ENCODE peak calls at places on chromosomes 4 and X, in ten cellular contexts. Q is CD8-positive, alpha-beta memory T cell; F is HCT116; G is keratinocyte; N is PC-9; H is cardiac muscle cell; L is HepG2; D is lower lobe of right lung; Z is CD4-positive, alpha-beta memory T cell; C is GM12878. A is an unnamed sample.

GRCh38 chr4:105022811-105023667 is 123.6 kb upstream of the TET2 start:
- DNase-seq in L (no peak), D (peak; percentile 62), H (peak; percentile 89), Q (no peak), F (peak; percentile 4), C (no peak), G (peak; percentile 53), Z (no peak), N (no peak), A (no peak)

GRCh38 chr4:163911891-163912290 is 417.4 kb downstream of the TMA16 start:
- DNase-seq in D (no peak), H (no peak), Z (no peak), F (no peak), G (no peak), Q (no peak), L (no peak), C (no peak), N (no peak), A (no peak)

GRCh38 chr4:146274774-146275173 is 60.4 kb downstream of the REELD1 start:
- DNase-seq in L (no peak), N (no peak), F (no peak), D (no peak), G (no peak), C (no peak), H (no peak), Z (no peak), Q (no peak), A (no peak)

GRCh38 chr4:122968227-122968812 is 45.9 kb upstream of the NUDT6 start:
- DNase-seq in D (no peak), N (peak; percentile 55), C (no peak), Q (no peak), L (no peak), H (no peak), G (no peak), Z (no peak), F (no peak), A (no peak)

GRCh38 chr4:80239480-80239879 is 27.0 kb upstream of the FGF5 start:
- DNase-seq in N (no peak), G (no peak), C (no peak), D (no peak), Z (no peak), H (no peak), L (no peak), F (no peak), Q (no peak), A (no peak)

GRCh38 chr4:93317571-93317970 is 511.0 kb upstream of the ATOH1 start:
- DNase-seq in Q (no peak), G (no peak), N (no peak), F (no peak), Z (no peak), D (no peak), L (no peak), H (no peak), C (no peak), A (no peak)

GRCh38 chr4:26197018-26197779 is 123.6 kb upstream of the RBPJ start:
- DNase-seq in F (peak; percentile 98), C (peak; percentile 89), G (no peak), N (peak; percentile 96), H (peak; percentile 79), L (no peak), Z (peak; percentile 69), D (no peak), Q (peak; percentile 64), A (peak; percentile 41)

GRCh38 chrX:145773006-145773405 is 44.6 kb upstream of the SLITRK2 start:
- DNase-seq in D (no peak), Z (no peak), H (no peak), Q (no peak), C (no peak), F (no peak), G (no peak), L (no peak), N (no peak), A (no peak)

GRCh38 chr4:150229538-150229937 is 151.3 kb downstream of the DCLK2 start:
- DNase-seq in G (no peak), F (no peak), Z (no peak), H (peak; percentile 84), C (no peak), L (no peak), N (no peak), D (no peak), Q (no peak), A (no peak)
- H3K4me1 ChIP-seq in G (peaks cover 7% of the 10 kb centered on the region), F (no peaks in the 10 kb centered on the region), Z (no peaks in the 10 kb centered on the region), H (no peaks in the 10 kb centered on the region), C (no peaks in the 10 kb centered on the region), L (no peaks in the 10 kb centered on the region), N (no peaks in the 10 kb centered on the region), D (no peaks in the 10 kb centered on the region), Q (no peaks in the 10 kb centered on the region), A (no peaks in the 10 kb centered on the region)

GRCh38 chrX:47145408-47146120 is 543 bp downstream of the RBM10 start:
- DNase-seq in D (no peak), G (no peak), F (no peak), Q (no peak), N (no peak), L (no peak), C (no peak), Z (no peak), H (no peak), A (no peak)

GRCh38 chrX:47148946-47149345 is 3.9 kb downstream of the RBM10 start:
- DNase-seq in L (no peak), D (no peak), H (peak; percentile 15), N (no peak), F (no peak), Z (no peak), Q (no peak), C (no peak), G (no peak), A (no peak)

GRCh38 chrX:47144626-47145407 is at the start of the genes NDUFB11 and RBM10:
- DNase-seq in G (peak; percentile 50), Q (peak; percentile 91), L (peak; percentile 89), C (peak; percentile 76), F (peak; percentile 87), D (peak; percentile 96), H (peak; percentile 97), Z (peak; percentile 92), N (peak; percentile 78), A (peak; percentile 91)

GRCh38 chrX:47146121-47146935 is 1.3 kb downstream of the RBM10 start:
- DNase-seq in D (no peak), L (no peak), C (no peak), F (no peak), N (no peak), G (no peak), Q (no peak), H (no peak), Z (no peak), A (peak; percentile 64)

DNA sequence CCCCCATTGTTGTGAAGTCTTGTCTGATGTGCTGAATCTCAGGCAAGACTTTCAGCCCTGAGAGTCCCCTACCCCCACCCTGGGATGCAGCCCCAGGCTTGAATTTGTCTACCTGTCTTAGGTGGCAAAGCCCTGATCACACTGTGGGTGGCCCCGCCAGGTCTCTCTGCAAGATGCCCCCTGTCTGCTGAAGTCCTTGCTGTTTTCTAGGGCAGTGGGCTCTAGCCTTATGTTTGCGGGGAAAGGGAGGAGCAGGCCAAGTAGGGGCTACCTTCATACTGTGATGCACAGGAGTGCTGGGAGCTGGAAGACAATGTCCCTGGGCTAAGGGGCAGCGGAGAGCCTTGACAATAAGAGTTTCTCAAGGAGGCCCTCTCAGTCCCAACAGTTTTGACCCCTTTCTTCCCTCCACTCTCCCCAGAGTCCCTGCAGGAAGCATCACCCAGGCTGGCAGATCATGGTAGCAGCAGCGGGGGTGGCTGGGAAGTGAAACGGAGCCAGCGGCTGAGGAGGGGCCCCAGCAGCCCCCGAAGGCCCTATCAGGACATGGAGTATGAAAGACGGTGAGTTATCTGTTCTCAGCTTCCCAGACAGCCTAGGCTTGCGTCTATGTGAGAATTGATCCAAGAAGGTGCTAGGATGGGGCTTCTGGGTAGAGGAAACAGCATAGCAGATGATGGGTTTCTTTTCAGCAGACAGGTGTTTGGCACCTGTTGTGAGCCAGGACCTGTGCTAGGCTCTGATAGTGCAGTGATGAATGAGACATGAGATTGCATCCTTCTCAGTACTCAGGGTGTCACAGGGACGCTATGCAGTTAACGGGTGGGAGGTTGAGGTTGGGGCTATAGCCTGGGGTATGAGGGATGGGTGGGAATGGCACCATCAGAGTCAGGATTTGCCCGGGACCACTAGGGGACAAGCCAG is 2.2 kb downstream of the RBM10 start:
- DNase-seq in D (no peak), C (no peak), G (no peak), F (no peak), N (no peak), Z (no peak), L (no peak), H (no peak), Q (no peak), A (no peak)
- H3K27ac ChIP-seq in D (no peak overlapping the region), C (no peak overlapping the region), G (no peak overlapping the region), F (no peak overlapping the region), N (no peak overlapping the region), Z (no peak overlapping the region), L (no peak overlapping the region), H (no peak overlapping the region), Q (no peak overlapping the region), A (peak overlapping the region; percentile 10)

GRCh38 chr4:88037936-88038335 is 30.5 kb downstream of the PKD2 start:
- DNase-seq in N (no peak), G (no peak), H (no peak), D (no peak), Z (no peak), C (no peak), Q (no peak), L (no peak), F (no peak), A (no peak)

GRCh38 chr4:88040707-88041106 is 33.3 kb downstream of the PKD2 start:
- DNase-seq in G (no peak), Q (no peak), L (no peak), D (no peak), C (no peak), N (no peak), H (no peak), Z (no peak), F (no peak), A (no peak)

GRCh38 chr4:88043001-88043400 is 35.6 kb downstream of the PKD2 start:
- DNase-seq in C (no peak), G (no peak), D (no peak), L (no peak), H (peak; percentile 41), Q (no peak), Z (no peak), N (no peak), F (no peak), A (no peak)

GRCh38 chr4:88043586-88044340 is 36.3 kb downstream of the PKD2 start:
- DNase-seq in H (no peak), Q (no peak), L (no peak), D (no peak), C (no peak), F (no peak), N (no peak), Z (no peak), G (no peak), A (no peak)

GRCh38 chr4:88041626-88042025 is 34.2 kb downstream of the PKD2 start:
- DNase-seq in D (no peak), G (no peak), F (no peak), L (peak; percentile 27), C (no peak), H (no peak), N (no peak), Q (no peak), Z (no peak), A (peak; percentile 79)
- H3K36me3 ChIP-seq in D (peaks cover 96% of the 10 kb centered on the region), G (peaks cover 19% of the 10 kb centered on the region), F (peaks cover 19% of the 10 kb centered on the region), L (peaks cover 10% of the 10 kb centered on the region), C (no peaks in the 10 kb centered on the region), H (peaks cover 63% of the 10 kb centered on the region), N (peaks cover 5% of the 10 kb centered on the region), Q (peaks cover 12% of the 10 kb centered on the region), Z (peaks cover 6% of the 10 kb centered on the region), A (peaks cover 5% of the 10 kb centered on the region)

GRCh38 chr4:157996598-157996997 is 176.2 kb downstream of the GASK1B start:
- DNase-seq in Z (no peak), C (no peak), L (no peak), N (no peak), H (no peak), G (no peak), D (no peak), Q (no peak), F (no peak), A (peak; percentile 19)

GRCh38 chr4:158003212-158003611 is 169.6 kb downstream of the GASK1B start:
- DNase-seq in Z (no peak), N (no peak), C (no peak), Q (no peak), D (no peak), L (no peak), H (peak; percentile 61), G (no peak), F (no peak), A (no peak)

GRCh38 chr4:157997296-157997695 is 175.5 kb downstream of the GASK1B start:
- DNase-seq in L (peak; percentile 52), F (no peak), D (no peak), H (no peak), C (no peak), Q (no peak), N (no peak), G (no peak), Z (no peak), A (no peak)

GRCh38 chr4:158002203-158002602 is 170.6 kb downstream of the GASK1B start:
- DNase-seq in Q (no peak), L (no peak), G (no peak), C (no peak), F (no peak), N (no peak), Z (no peak), D (no peak), H (no peak), A (no peak)

GRCh38 chr4:157999723-158000122 is 173.1 kb downstream of the GASK1B start:
- DNase-seq in L (no peak), C (no peak), Q (no peak), H (no peak), Z (no peak), F (no peak), D (no peak), G (no peak), N (no peak), A (no peak)
- H3K4me1 ChIP-seq in L (peaks cover 60% of the 10 kb centered on the region), C (no peaks in the 10 kb centered on the region), Q (no peaks in the 10 kb centered on the region), H (no peaks in the 10 kb centered on the region), Z (no peaks in the 10 kb centered on the region), F (no peaks in the 10 kb centered on the region), D (peaks cover 5% of the 10 kb centered on the region), G (no peaks in the 10 kb centered on the region), N (peaks cover 7% of the 10 kb centered on the region), A (peaks cover 1% of the 10 kb centered on the region)

A was measured in small intestine.